ENCODE peak calls at places on chromosomes 5 and 9, in four cellular contexts. One of them, this sample, is unnamed.

GRCh38 chr9:99399476-99399875 is 177.4 kb downstream of the SEC61B start:
- DNase-seq in lung: no peak
- DNase-seq in pancreas: no peak
- DNase-seq in right atrium auricular region: no peak
- DNase-seq in this sample: no peak

GRCh38 chr9:127783111-127783621 is 2.7 kb upstream of the CDK9 start:
- DNase-seq in lung: peak; percentile 64
- DNase-seq in pancreas: no peak
- DNase-seq in right atrium auricular region: no peak
- DNase-seq in this sample: no peak

GRCh38 chr5:7391215-7391614 is 4.7 kb upstream of the ADCY2 start:
- DNase-seq in lung: no peak
- DNase-seq in pancreas: peak; percentile 39
- DNase-seq in right atrium auricular region: no peak
- DNase-seq in this sample: no peak

GRCh38 chr5:22651355-22651754 is 201.8 kb downstream of the CDH12 start:
- DNase-seq in lung: no peak
- DNase-seq in pancreas: no peak
- DNase-seq in right atrium auricular region: no peak
- DNase-seq in this sample: no peak

GRCh38 chr5:116068028-116068632 is 16.7 kb upstream of the COMMD10 start:
- DNase-seq in lung: peak; percentile 35
- DNase-seq in pancreas: no peak
- DNase-seq in right atrium auricular region: no peak
- DNase-seq in this sample: no peak

GRCh38 chr9:17137576-17137975 is 2.7 kb downstream of the CNTLN start:
- DNase-seq in lung: no peak
- DNase-seq in pancreas: no peak
- DNase-seq in right atrium auricular region: no peak
- DNase-seq in this sample: no peak

GRCh38 chr5:147084702-147085101 is 150.1 kb upstream of the STK32A start:
- DNase-seq in lung: no peak
- DNase-seq in pancreas: no peak
- DNase-seq in right atrium auricular region: no peak
- DNase-seq in this sample: no peak

GRCh38 chr9:88256216-88256615 is 117.9 kb upstream of the SPATA31C2 start:
- DNase-seq in lung: no peak
- DNase-seq in pancreas: no peak
- DNase-seq in right atrium auricular region: no peak
- DNase-seq in this sample: no peak

GRCh38 chr9:89880161-89880560 is 275.3 kb downstream of the GADD45G start:
- DNase-seq in lung: no peak
- DNase-seq in pancreas: no peak
- DNase-seq in right atrium auricular region: peak; percentile 47
- DNase-seq in this sample: peak; percentile 64

GRCh38 chr9:127838375-127839078 is 15.9 kb downstream of the ENG start:
- DNase-seq in lung: peak; percentile 79
- DNase-seq in pancreas: no peak
- DNase-seq in right atrium auricular region: peak; percentile 96
- DNase-seq in this sample: no peak

GRCh38 chr9:32427111-32427873 is 42.8 kb downstream of the ACO1 start:
- DNase-seq in lung: no peak
- DNase-seq in pancreas: peak; percentile 62
- DNase-seq in right atrium auricular region: no peak
- DNase-seq in this sample: no peak

GRCh38 chr5:135729582-135729879 is 104.9 kb upstream of the SLC25A48 start:
- DNase-seq in lung: no peak
- DNase-seq in pancreas: no peak
- DNase-seq in right atrium auricular region: no peak
- DNase-seq in this sample: no peak

GRCh38 chr5:90381213-90381929 is 28.2 kb downstream of the CETN3 start:
- DNase-seq in lung: peak; percentile 31
- DNase-seq in pancreas: no peak
- DNase-seq in right atrium auricular region: no peak
- DNase-seq in this sample: no peak

GRCh38 chr9:127720031-127720864 is 4.4 kb downstream of the TTC16 start:
- DNase-seq in lung: no peak
- DNase-seq in pancreas: no peak
- DNase-seq in right atrium auricular region: no peak
- DNase-seq in this sample: no peak

GRCh38 chr9:136725612-136726011 is 13.2 kb downstream of the DIPK1B start:
- DNase-seq in lung: no peak
- DNase-seq in pancreas: no peak
- DNase-seq in right atrium auricular region: no peak
- DNase-seq in this sample: no peak

GRCh38 chr5:113748403-113748802 is 234.9 kb downstream of the YTHDC2 start:
- DNase-seq in lung: no peak
- DNase-seq in pancreas: no peak
- DNase-seq in right atrium auricular region: no peak
- DNase-seq in this sample: no peak

GRCh38 chr5:157253547-157253946 is 12.4 kb upstream of the CYFIP2 start:
- DNase-seq in lung: peak; percentile 55
- DNase-seq in pancreas: no peak
- DNase-seq in right atrium auricular region: no peak
- DNase-seq in this sample: no peak

GRCh38 chr9:71662086-71662485 is 106.2 kb downstream of the CEMIP2 start:
- DNase-seq in lung: no peak
- DNase-seq in pancreas: no peak
- DNase-seq in right atrium auricular region: no peak
- DNase-seq in this sample: no peak

GRCh38 chr5:526456-527088 is 2.3 kb upstream of the SLC9A3 start:
- DNase-seq in lung: no peak
- DNase-seq in pancreas: no peak
- DNase-seq in right atrium auricular region: no peak
- DNase-seq in this sample: no peak

GRCh38 chr5:111261610-111262009 is 37.4 kb downstream of the CAMK4 start:
- DNase-seq in lung: no peak
- DNase-seq in pancreas: no peak
- DNase-seq in right atrium auricular region: no peak
- DNase-seq in this sample: no peak

GRCh38 chr5:40071870-40072269 is 607.8 kb upstream of the PTGER4 start:
- DNase-seq in lung: no peak
- DNase-seq in pancreas: no peak
- DNase-seq in right atrium auricular region: no peak
- DNase-seq in this sample: no peak

GRCh38 chr5:155631116-155631515 is 617.6 kb downstream of the KIF4B start:
- DNase-seq in lung: no peak
- DNase-seq in pancreas: no peak
- DNase-seq in right atrium auricular region: no peak
- DNase-seq in this sample: no peak

GRCh38 chr5:37926732-37927131 is 86.9 kb upstream of the GDNF start:
- DNase-seq in lung: no peak
- DNase-seq in pancreas: no peak
- DNase-seq in right atrium auricular region: no peak
- DNase-seq in this sample: no peak

GRCh38 chr5:1073239-1074102 is 38.4 kb downstream of the SLC12A7 start:
- DNase-seq in lung: no peak
- DNase-seq in pancreas: no peak
- DNase-seq in right atrium auricular region: no peak
- DNase-seq in this sample: no peak

GRCh38 chr9:71127301-71127700 is 5.9 kb upstream of the TRPM3 start:
- DNase-seq in lung: no peak
- DNase-seq in pancreas: no peak
- DNase-seq in right atrium auricular region: no peak
- DNase-seq in this sample: no peak

GRCh38 chr5:73682176-73682575 is 56.2 kb downstream of the ARHGEF28 start:
- DNase-seq in lung: no peak
- DNase-seq in pancreas: no peak
- DNase-seq in right atrium auricular region: no peak
- DNase-seq in this sample: no peak

GRCh38 chr5:91642592-91642991 is 259.5 kb upstream of the ARRDC3 start:
- DNase-seq in lung: no peak
- DNase-seq in pancreas: no peak
- DNase-seq in right atrium auricular region: no peak
- DNase-seq in this sample: no peak

GRCh38 chr5:159231167-159231566 is 21.8 kb upstream of the RNF145 start:
- DNase-seq in lung: no peak
- DNase-seq in pancreas: no peak
- DNase-seq in right atrium auricular region: no peak
- DNase-seq in this sample: no peak

DNA sequence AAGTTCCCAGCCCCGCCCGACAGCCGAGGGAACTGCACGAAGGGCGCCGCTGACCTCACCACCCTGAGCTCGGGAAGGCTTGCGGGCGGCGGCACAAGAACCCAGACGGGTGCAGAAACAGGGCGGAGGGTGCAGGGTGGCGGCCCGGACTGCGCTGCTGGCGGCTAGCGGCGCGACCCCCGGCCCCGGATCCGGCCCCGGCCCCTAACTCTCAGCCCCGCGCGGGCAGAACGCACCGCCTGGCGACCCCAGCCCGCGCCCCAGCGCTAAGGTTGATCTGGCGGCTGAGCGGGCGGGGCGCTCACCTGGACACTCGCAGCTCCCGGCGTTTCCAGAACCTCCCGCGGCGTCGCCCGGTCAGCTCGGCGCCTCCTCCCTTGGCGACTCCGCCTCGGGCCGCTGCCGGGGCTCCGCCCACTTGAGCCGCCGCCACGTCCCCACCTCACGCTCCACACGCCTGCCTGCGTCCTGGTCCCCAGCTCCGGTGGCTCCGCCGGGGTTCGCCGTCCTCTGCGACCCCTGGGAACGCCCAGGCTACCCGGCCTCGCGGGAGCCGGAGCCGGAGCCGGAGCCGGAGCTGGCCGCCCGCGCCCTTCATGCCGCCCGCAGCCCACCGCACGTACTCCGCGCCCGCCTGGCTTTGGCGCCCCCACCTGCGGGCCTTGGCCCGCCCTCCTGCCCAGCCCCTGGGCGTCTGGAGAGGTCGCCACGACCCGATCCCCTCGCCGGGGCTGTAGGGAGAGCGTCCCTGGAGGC is at the start of gene P4HA2:
- DNase-seq in lung: peak; percentile 82
- DNase-seq in pancreas: peak; percentile 88
- DNase-seq in right atrium auricular region: peak; percentile 85
- DNase-seq in this sample: no peak
- TF ChIP-seq CTCF in lung: no peak
- TF ChIP-seq CTCF in pancreas: no peak
- TF ChIP-seq CTCF in right atrium auricular region: no peak
- TF ChIP-seq CTCF in this sample: no peak

GRCh38 chr9:97749928-97750327 is 52.8 kb upstream of the XPA start:
- DNase-seq in lung: no peak
- DNase-seq in pancreas: no peak
- DNase-seq in right atrium auricular region: no peak
- DNase-seq in this sample: no peak
- TF ChIP-seq CTCF in lung: no peak
- TF ChIP-seq CTCF in pancreas: no peak
- TF ChIP-seq CTCF in right atrium auricular region: no peak
- TF ChIP-seq CTCF in this sample: no peak

DNA sequence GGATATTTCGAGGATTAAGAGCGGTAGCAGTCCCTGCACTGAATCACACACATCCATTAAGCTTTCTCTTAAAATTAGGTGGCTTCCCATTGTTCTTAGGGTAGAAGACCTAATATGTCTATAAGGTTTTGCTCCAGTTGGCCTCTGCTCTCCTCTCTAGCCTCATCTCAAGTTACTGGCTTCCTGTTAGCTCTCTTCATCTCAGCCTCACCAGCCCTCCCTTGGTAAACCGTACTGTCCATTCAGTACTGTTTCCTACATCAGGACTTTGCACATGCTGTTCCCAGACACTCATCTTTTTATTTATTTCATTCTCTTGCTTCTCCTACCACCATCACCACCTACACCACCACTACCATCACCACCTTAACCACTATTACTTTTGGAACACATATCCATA is 428.6 kb downstream of the PDE4D start:
- DNase-seq in lung: no peak
- DNase-seq in pancreas: no peak
- DNase-seq in right atrium auricular region: no peak
- DNase-seq in this sample: no peak
- TF ChIP-seq CTCF in lung: no peak
- TF ChIP-seq CTCF in pancreas: no peak
- TF ChIP-seq CTCF in right atrium auricular region: no peak
- TF ChIP-seq CTCF in this sample: no peak

GRCh38 chr5:152303841-152304240 is 101.2 kb downstream of the NMUR2 start:
- DNase-seq in lung: no peak
- DNase-seq in pancreas: no peak
- DNase-seq in right atrium auricular region: no peak
- DNase-seq in this sample: no peak
- TF ChIP-seq CTCF in lung: no peak
- TF ChIP-seq CTCF in pancreas: no peak
- TF ChIP-seq CTCF in right atrium auricular region: no peak
- TF ChIP-seq CTCF in this sample: no peak

GRCh38 chr5:3364433-3364832 is 231.2 kb upstream of the IRX1 start:
- DNase-seq in lung: no peak
- DNase-seq in pancreas: no peak
- DNase-seq in right atrium auricular region: no peak
- DNase-seq in this sample: no peak
- TF ChIP-seq CTCF in lung: no peak
- TF ChIP-seq CTCF in pancreas: no peak
- TF ChIP-seq CTCF in right atrium auricular region: no peak
- TF ChIP-seq CTCF in this sample: no peak

DNA sequence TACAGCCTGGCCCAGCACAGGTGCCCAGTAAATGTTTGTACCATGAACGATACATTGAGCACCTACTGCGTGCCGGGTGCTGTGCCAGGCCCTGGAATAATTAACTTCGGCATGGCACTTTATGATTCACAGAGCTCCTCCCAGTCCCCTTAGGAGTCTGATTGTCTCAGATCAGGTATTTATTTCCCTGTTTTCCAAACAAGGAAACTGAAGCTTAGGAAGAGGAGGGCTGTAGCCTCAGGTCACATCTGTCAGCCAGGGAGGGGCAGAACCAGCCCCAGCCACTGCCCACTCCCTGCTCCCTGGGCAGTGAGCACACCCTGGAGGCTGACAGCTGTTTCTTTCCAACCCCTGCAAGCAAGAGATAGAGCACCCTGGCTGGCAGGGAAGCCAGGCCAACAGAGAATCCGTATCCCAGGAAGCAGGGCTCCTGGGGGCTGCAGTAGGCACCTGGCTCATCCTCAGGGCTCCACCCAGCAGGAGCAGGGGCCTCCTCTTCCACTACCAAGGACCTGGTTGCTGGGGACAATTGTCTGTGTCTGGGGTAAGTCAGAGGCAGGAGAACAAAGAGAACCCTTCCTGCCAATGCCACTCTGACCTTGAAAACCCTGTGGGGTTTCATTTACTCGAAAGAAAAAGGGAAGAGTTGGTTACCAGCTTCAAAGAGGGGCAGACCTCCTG is 69.0 kb downstream of the DAB2IP start:
- DNase-seq in lung: no peak
- DNase-seq in pancreas: no peak
- DNase-seq in right atrium auricular region: no peak
- DNase-seq in this sample: no peak
- TF ChIP-seq CTCF in lung: no peak
- TF ChIP-seq CTCF in pancreas: no peak
- TF ChIP-seq CTCF in right atrium auricular region: no peak
- TF ChIP-seq CTCF in this sample: no peak

DNA sequence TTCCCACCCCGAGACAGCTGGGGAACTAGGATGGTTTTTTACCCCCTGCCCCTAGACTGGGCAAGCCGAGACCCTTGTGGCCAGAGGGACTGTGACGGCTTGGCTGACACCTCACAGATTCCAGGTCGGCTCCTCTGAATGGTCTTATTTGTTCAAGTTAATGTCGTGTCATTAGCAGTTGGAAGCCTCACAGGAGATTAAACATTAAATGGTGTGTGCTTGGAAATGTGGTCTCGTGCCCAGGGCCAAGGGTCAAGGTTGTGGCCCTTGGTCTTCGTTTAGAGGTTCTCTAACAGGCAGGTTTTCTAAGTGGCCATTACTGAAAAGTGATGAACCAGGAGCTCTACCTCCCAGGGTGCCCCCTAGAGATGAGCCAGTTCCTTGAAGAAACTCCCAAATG is 61.2 kb upstream of the RXRA start:
- DNase-seq in lung: no peak
- DNase-seq in pancreas: no peak
- DNase-seq in right atrium auricular region: no peak
- DNase-seq in this sample: no peak
- TF ChIP-seq CTCF in lung: no peak
- TF ChIP-seq CTCF in pancreas: no peak
- TF ChIP-seq CTCF in right atrium auricular region: no peak
- TF ChIP-seq CTCF in this sample: no peak